ENCODE peak calls at places on chromosomes 11 and 22, in four cellular contexts. N is stimulated activated CD4-positive, alpha-beta T cell treated with anti-CD3 and anti-CD28 coated beads, Interleukin-2, amount 100 ng/mL, for 48 hours; Z is NAMALWA; S is heart right ventricle. D is an unnamed sample.

GRCh38 chr11:112348480-112349029 is 87.9 kb upstream of the PLET1 start:
- DNase-seq in N (no peak), Z (no peak), S (no peak), D (no peak)

GRCh38 chr22:30572840-30573593 is 1.4 kb downstream of the GAL3ST1 start:
- DNase-seq in N (no peak), Z (no peak), S (no peak), D (no peak)

GRCh38 chr11:66850588-66851250 is 6.1 kb upstream of the LRFN4 start:
- DNase-seq in N (no peak), Z (no peak), S (no peak), D (no peak)

GRCh38 chr11:83711035-83711630 is 425.0 kb upstream of the CCDC90B start:
- DNase-seq in N (no peak), Z (no peak), S (no peak), D (no peak)

GRCh38 chr22:42938976-42939375 is 76.0 kb downstream of the PACSIN2 start:
- DNase-seq in N (no peak), Z (no peak), S (no peak), D (no peak)

GRCh38 chr11:74373382-74373781 is 24.9 kb downstream of the PGM2L1 start:
- DNase-seq in N (no peak), Z (no peak), S (no peak), D (no peak)

GRCh38 chr22:24137595-24137994 is 43.7 kb upstream of the SUSD2 start:
- DNase-seq in N (no peak), Z (no peak), S (no peak), D (no peak)

GRCh38 chr22:46655861-46656608 is 35.8 kb downstream of the GRAMD4 start:
- DNase-seq in N (no peak), Z (no peak), S (no peak), D (no peak)

GRCh38 chr11:720017-720641 is 14.1 kb downstream of the EPS8L2 start:
- DNase-seq in N (no peak), Z (no peak), S (no peak), D (no peak)

GRCh38 chr22:38271927-38272372 is 860 bp downstream of the TMEM184B start:
- DNase-seq in N (no peak), Z (no peak), S (no peak), D (no peak)

GRCh38 chr11:11290354-11290753 is 62.7 kb downstream of the CSNK2A3 start:
- DNase-seq in N (no peak), Z (no peak), S (no peak), D (no peak)

GRCh38 chr22:17159504-17159951 is 451 bp upstream of the HDHD5 start:
- DNase-seq in N (peak; percentile 59), Z (no peak), S (peak; percentile 40), D (no peak)

GRCh38 chr11:123137496-123138270 is 57.4 kb downstream of the CLMP start:
- DNase-seq in N (no peak), Z (no peak), S (peak; percentile 79), D (no peak)

GRCh38 chr11:2310073-2310785 is 8.4 kb downstream of the TSPAN32 start:
- DNase-seq in N (no peak), Z (no peak), S (no peak), D (no peak)

GRCh38 chr11:105244157-105244820 is 104.7 kb upstream of the CARD18 start:
- DNase-seq in N (no peak), Z (no peak), S (peak; percentile 48), D (no peak)

GRCh38 chr11:8004008-8004407 is 16.9 kb downstream of the EIF3F start:
- DNase-seq in N (no peak), Z (no peak), S (no peak), D (no peak)

GRCh38 chr22:47225080-47225930 is 462.9 kb downstream of the TBC1D22A start:
- DNase-seq in N (no peak), Z (no peak), S (no peak), D (peak; percentile 4)

D was measured in progenitor cell of endocrine pancreas.